ENCODE peak calls at places on chromosomes 16 and 17, in six cellular contexts. B, R, C, A, O and U are unnamed samples.
A peak's percentile ranks its signal among the peaks of the same experiment; 100 is the strongest.

GRCh38 chr16:87363771-87364476 is 19.7 kb downstream of the FBXO31 start:
- DNase-seq in B (no peak), R (peak; percentile 42), C (no peak), O (no peak), A (peak; percentile 32), U (no peak)

GRCh38 chr17:64345691-64346376 is 44.8 kb downstream of the PECAM1 start:
- DNase-seq in B (no peak), A (no peak), O (no peak), R (peak; percentile 17), C (peak; percentile 30), U (no peak)

GRCh38 chr17:42659079-42659931 is at the start of gene TUBG2:
- DNase-seq in R (peak; percentile 89), O (peak; percentile 96), B (peak; percentile 68), A (peak; percentile 92), C (peak; percentile 86), U (no peak)

GRCh38 chr17:41060052-41060604 is at the start of gene KRTAP2-3:
- DNase-seq in C (no peak), O (peak; percentile 81), B (no peak), R (no peak), A (no peak), U (no peak)

GRCh38 chr17:73247728-73248127 is 14.0 kb downstream of the CPSF4L start:
- DNase-seq in B (no peak), R (no peak), C (no peak), A (no peak), O (no peak), U (no peak)

GRCh38 chr16:84340305-84341040 is 27.9 kb upstream of the ATP2C2 start:
- DNase-seq in B (no peak), R (no peak), C (no peak), A (no peak), O (peak; percentile 66), U (no peak)

GRCh38 chr17:72407336-72408121 is 286.7 kb downstream of the SOX9 start:
- DNase-seq in R (peak; percentile 28), O (peak; percentile 98), C (no peak), A (peak; percentile 92), B (no peak), U (no peak)

GRCh38 chr16:28843766-28844165 is 2.4 kb downstream of the TUFM start:
- DNase-seq in B (no peak), O (no peak), C (no peak), R (no peak), A (no peak), U (no peak)

GRCh38 chr16:77250395-77250794 is 51.2 kb downstream of the SYCE1L start:
- DNase-seq in R (no peak), O (no peak), B (no peak), C (no peak), A (no peak), U (no peak)

GRCh38 chr16:67027046-67027445 is 1.9 kb upstream of the CBFB start:
- DNase-seq in R (no peak), A (no peak), B (no peak), C (no peak), O (no peak), U (no peak)

GRCh38 chr17:73393962-73394361 is 82.2 kb upstream of the CDC42EP4 start:
- DNase-seq in R (no peak), C (no peak), A (no peak), B (no peak), O (peak; percentile 19), U (no peak)

DNA sequence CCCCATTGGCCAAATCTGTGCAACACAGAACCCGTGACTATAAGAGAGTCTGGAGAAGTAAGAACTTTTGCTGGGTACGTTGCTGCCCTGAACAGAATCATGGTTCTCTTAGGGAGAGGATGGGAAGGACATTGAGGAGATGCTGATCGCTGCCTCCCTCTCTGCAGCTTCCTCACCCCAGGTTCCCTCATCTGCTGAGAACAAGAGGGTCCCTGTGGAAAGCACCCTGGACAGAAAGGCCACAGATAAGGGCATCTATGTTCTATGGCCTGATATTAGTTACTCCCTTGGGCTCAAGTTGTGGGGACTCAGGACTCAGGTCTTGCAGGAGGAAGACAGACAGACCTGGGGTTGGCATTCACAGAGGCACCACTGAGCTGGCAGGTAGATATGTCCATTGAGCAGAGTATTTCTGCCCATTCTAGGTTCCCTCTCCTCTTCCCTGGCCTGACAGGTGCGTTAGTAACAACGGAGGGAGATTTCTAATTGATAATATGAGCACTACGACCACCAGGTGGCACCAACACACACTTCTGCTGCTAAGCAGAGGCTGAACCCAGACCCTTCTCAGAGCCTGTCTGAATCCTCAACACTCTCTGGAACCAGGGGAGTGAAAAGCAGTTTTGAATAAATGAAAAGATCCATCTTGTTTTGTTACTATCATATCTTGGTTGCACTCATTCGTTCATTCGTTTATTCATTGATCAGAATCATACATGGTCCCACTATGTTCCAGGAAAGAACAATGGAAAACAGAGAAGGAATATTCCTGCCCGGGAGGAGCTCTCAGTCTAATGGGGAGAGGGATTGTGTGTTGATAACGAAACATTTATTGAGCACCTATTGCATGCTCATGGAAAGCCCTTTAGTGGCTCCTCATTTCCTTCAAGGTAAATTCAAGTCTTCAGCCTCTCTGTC is 56.4 kb downstream of the SLC6A2 start:
- DNase-seq in A (peak; percentile 73), R (peak; percentile 50), O (peak; percentile 60), C (peak; percentile 75), B (no peak), U (peak; percentile 59)
- TF ChIP-seq CTCF in A (peak; percentile 62), R (peak; percentile 12), O (peak; percentile 72), C (peak; percentile 73), B (peak; percentile 67), U (peak; percentile 85)

GRCh38 chr16:7400117-7400890 is 67.7 kb downstream of the RBFOX1 start:
- DNase-seq in C (no peak), B (no peak), A (no peak), O (no peak), R (no peak), U (no peak)

GRCh38 chr16:7399296-7399695 is 66.7 kb downstream of the RBFOX1 start:
- DNase-seq in O (no peak), A (no peak), C (no peak), R (no peak), B (no peak), U (no peak)

GRCh38 chr16:7404217-7404616 is 71.6 kb downstream of the RBFOX1 start:
- DNase-seq in C (no peak), O (no peak), R (no peak), A (no peak), B (no peak), U (no peak)

GRCh38 chr16:7408700-7409340 is 76.2 kb downstream of the RBFOX1 start:
- DNase-seq in B (no peak), C (no peak), O (no peak), A (no peak), R (no peak), U (no peak)

DNA sequence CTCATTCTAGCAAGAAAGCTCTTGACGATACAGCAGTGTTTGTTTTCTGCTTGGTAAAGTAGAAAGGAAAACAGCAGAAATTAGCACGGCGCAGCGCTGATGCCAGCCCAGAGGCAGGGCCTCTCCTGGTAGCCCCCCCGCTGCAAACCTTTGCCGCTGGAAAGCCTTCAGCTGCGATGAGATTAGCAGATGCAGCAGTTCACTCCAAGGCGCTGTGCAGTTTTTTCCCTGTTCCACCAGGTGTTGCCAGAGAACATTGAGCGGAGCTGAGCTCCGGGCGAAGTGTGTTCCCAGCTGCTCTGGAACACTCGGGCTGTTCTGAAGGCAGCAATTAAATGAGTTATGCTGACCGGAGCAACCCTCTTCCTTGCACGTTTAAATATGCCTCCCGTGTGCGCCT is 72.5 kb downstream of the RBFOX1 start:
- DNase-seq in C (peak; percentile 3), A (peak; percentile 28), O (no peak), B (no peak), R (no peak), U (no peak)
- TF ChIP-seq CTCF in C (no peak), A (peak; percentile 1), O (no peak), B (no peak), R (no peak), U (no peak)

GRCh38 chr17:38871992-38872605 is 2.2 kb downstream of the LASP1 start:
- DNase-seq in O (no peak), B (no peak), R (no peak), C (no peak), A (no peak), U (no peak)

GRCh38 chr17:38869647-38870258 is at the start of gene LASP1:
- DNase-seq in R (peak; percentile 88), A (peak; percentile 89), O (peak; percentile 91), B (peak; percentile 87), C (peak; percentile 86), U (peak; percentile 84)

GRCh38 chr17:38871247-38871991 is 1.6 kb downstream of the LASP1 start:
- DNase-seq in C (no peak), O (peak; percentile 88), R (peak; percentile 79), B (no peak), A (peak; percentile 91), U (peak; percentile 85)

GRCh38 chr17:38868968-38869646 is 751 bp upstream of the LASP1 start:
- DNase-seq in A (peak; percentile 93), R (peak; percentile 94), B (peak; percentile 84), O (peak; percentile 85), C (peak; percentile 91), U (peak; percentile 80)

GRCh38 chr17:38870259-38871165 is 654 bp downstream of the LASP1 start:
- DNase-seq in B (peak; percentile 47), A (peak; percentile 72), O (peak; percentile 69), R (peak; percentile 74), C (peak; percentile 49), U (peak; percentile 61)
- TF ChIP-seq CTCF in B (no peak), A (no peak), O (no peak), R (peak; percentile 5), C (no peak), U (no peak)

GRCh38 chr17:7253082-7253481 is 1.1 kb downstream of the ELP5 start:
- DNase-seq in C (no peak), B (no peak), A (no peak), O (no peak), R (no peak), U (no peak)

GRCh38 chr17:7252176-7253043 is at the start of gene ELP5:
- DNase-seq in A (peak; percentile 96), C (peak; percentile 99), R (peak; percentile 96), B (no peak), O (peak; percentile 96), U (peak; percentile 96)

GRCh38 chr17:7256766-7257456 is 4.9 kb downstream of the ELP5 start:
- DNase-seq in C (no peak), B (no peak), A (no peak), O (no peak), R (no peak), U (no peak)

GRCh38 chr17:7251330-7252175 is at the start of gene CTDNEP1:
- DNase-seq in A (peak; percentile 98), O (peak; percentile 85), C (peak; percentile 78), B (peak; percentile 99), R (peak; percentile 99), U (peak; percentile 99)

DNA sequence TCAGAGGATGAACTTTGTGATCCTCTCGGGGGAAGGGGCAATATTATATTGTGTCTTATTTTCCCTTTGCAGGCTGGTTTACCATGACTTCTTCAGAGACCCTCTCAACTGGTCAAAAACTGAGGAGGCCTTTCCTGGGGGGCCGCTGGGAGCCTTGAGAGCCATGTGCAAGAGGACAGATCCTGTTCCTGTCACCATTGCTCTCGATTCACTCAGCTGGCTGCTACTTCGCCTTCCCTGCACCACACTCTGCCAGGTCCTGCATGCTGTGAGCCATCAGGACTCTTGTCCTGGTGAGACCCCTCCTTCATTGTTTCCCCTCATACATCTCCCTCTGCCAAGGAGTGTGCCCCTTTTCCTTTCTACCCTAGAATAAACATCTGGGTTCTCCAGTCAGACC is 2.5 kb downstream of the ELP5 start:
- DNase-seq in A (no peak), R (no peak), B (no peak), C (no peak), O (no peak), U (no peak)
- TF ChIP-seq CTCF in A (no peak), R (no peak), B (no peak), C (no peak), O (no peak), U (no peak)